ENCODE peak calls at places on chromosomes 5 and 9, in five cellular contexts. One of them, this sample, is unnamed. For H3K4me1, the result is how much of the 10 kb centered on the place peaks cover.

GRCh38 chr9:98099898-98100297 is 19.1 kb downstream of the TRIM14 start:
- DNase-seq in pancreas: no peak
- DNase-seq in neuronal stem cell: no peak
- DNase-seq in cardiac muscle cell: no peak
- DNase-seq in fibroblast of lung: no peak
- DNase-seq in this sample: no peak

GRCh38 chr9:107462691-107463090 is 26.9 kb downstream of the KLF4 start:
- DNase-seq in pancreas: no peak
- DNase-seq in neuronal stem cell: no peak
- DNase-seq in cardiac muscle cell: no peak
- DNase-seq in fibroblast of lung: no peak
- DNase-seq in this sample: no peak

GRCh38 chr5:55896663-55897062 is 45.5 kb downstream of the IL31RA start:
- DNase-seq in pancreas: no peak
- DNase-seq in neuronal stem cell: no peak
- DNase-seq in cardiac muscle cell: no peak
- DNase-seq in fibroblast of lung: no peak
- DNase-seq in this sample: no peak

GRCh38 chr5:115246361-115246991 is 16.2 kb downstream of the PGGT1B start:
- DNase-seq in pancreas: no peak
- DNase-seq in neuronal stem cell: peak
- DNase-seq in cardiac muscle cell: peak
- DNase-seq in fibroblast of lung: peak
- DNase-seq in this sample: no peak

GRCh38 chr9:7980691-7981289 is 181.2 kb upstream of the DMAC1 start:
- DNase-seq in pancreas: no peak
- DNase-seq in neuronal stem cell: no peak
- DNase-seq in cardiac muscle cell: no peak
- DNase-seq in fibroblast of lung: no peak
- DNase-seq in this sample: no peak

GRCh38 chr5:79876510-79876909 is 114.6 kb downstream of the MTX3 start:
- DNase-seq in pancreas: no peak
- DNase-seq in neuronal stem cell: no peak
- DNase-seq in cardiac muscle cell: no peak
- DNase-seq in fibroblast of lung: peak
- DNase-seq in this sample: no peak

GRCh38 chr9:33307067-33307466 is 16.8 kb downstream of the NFX1 start:
- DNase-seq in pancreas: no peak
- DNase-seq in neuronal stem cell: no peak
- DNase-seq in cardiac muscle cell: no peak
- DNase-seq in fibroblast of lung: peak
- DNase-seq in this sample: no peak

GRCh38 chr5:166338801-166339200 is 1952.6 kb upstream of the WWC1 start:
- DNase-seq in pancreas: no peak
- DNase-seq in neuronal stem cell: no peak
- DNase-seq in cardiac muscle cell: no peak
- DNase-seq in fibroblast of lung: peak
- DNase-seq in this sample: no peak

GRCh38 chr5:170631471-170632195 is 127.8 kb downstream of the KCNIP1 start:
- DNase-seq in pancreas: no peak
- DNase-seq in neuronal stem cell: no peak
- DNase-seq in cardiac muscle cell: peak
- DNase-seq in fibroblast of lung: peak
- DNase-seq in this sample: peak

GRCh38 chr5:95554331-95554646 is 488 bp downstream of the SKIC3 start:
- DNase-seq in pancreas: no peak
- DNase-seq in neuronal stem cell: no peak
- DNase-seq in cardiac muscle cell: no peak
- DNase-seq in fibroblast of lung: no peak
- DNase-seq in this sample: no peak

GRCh38 chr9:132372177-132373095 is 17.6 kb upstream of the SETX start:
- DNase-seq in pancreas: no peak
- DNase-seq in neuronal stem cell: no peak
- DNase-seq in cardiac muscle cell: no peak
- DNase-seq in fibroblast of lung: no peak
- DNase-seq in this sample: no peak

GRCh38 chr9:111896942-111897830 is 572 bp downstream of the UGCG start:
- DNase-seq in pancreas: peak
- DNase-seq in neuronal stem cell: no peak
- DNase-seq in cardiac muscle cell: peak
- DNase-seq in fibroblast of lung: peak
- DNase-seq in this sample: no peak

GRCh38 chr9:111895996-111896941 is at the start of gene UGCG:
- DNase-seq in pancreas: peak
- DNase-seq in neuronal stem cell: peak
- DNase-seq in cardiac muscle cell: peak
- DNase-seq in fibroblast of lung: peak
- DNase-seq in this sample: peak

GRCh38 chr9:111898331-111899096 is 1.9 kb downstream of the UGCG start:
- DNase-seq in pancreas: no peak
- DNase-seq in neuronal stem cell: no peak
- DNase-seq in cardiac muscle cell: no peak
- DNase-seq in fibroblast of lung: no peak
- DNase-seq in this sample: no peak

GRCh38 chr9:111900081-111900805 is 3.6 kb downstream of the UGCG start:
- DNase-seq in pancreas: no peak
- DNase-seq in neuronal stem cell: no peak
- DNase-seq in cardiac muscle cell: no peak
- DNase-seq in fibroblast of lung: no peak
- DNase-seq in this sample: no peak

DNA sequence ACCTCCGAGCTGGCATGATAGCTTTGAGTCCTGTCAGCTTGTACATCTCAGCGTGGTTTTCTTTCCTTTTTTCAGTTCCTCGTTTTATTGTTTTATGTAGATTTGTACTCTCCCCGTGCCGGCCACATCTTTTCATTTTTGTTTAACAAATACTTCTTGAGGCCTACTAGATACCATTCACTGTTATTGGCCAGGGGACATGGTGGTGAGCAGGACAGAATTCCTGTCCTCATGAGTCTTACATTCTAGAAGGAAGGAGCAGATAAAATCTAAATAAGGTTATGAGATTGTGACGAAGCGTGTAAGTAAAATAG is 1.2 kb downstream of the UGCG start:
- DNase-seq in pancreas: no peak
- DNase-seq in neuronal stem cell: no peak
- DNase-seq in cardiac muscle cell: no peak
- DNase-seq in fibroblast of lung: peak
- DNase-seq in this sample: no peak
- H3K4me1 ChIP-seq in pancreas: under half
- H3K4me1 ChIP-seq in neuronal stem cell: under half
- H3K4me1 ChIP-seq in cardiac muscle cell: under half
- H3K4me1 ChIP-seq in fibroblast of lung: under half
- H3K4me1 ChIP-seq in this sample: under half

GRCh38 chr5:122150128-122150685 is 20.9 kb downstream of the ZNF474 start:
- DNase-seq in pancreas: no peak
- DNase-seq in neuronal stem cell: no peak
- DNase-seq in cardiac muscle cell: no peak
- DNase-seq in fibroblast of lung: peak
- DNase-seq in this sample: no peak

GRCh38 chr5:122153230-122153629 is 23.9 kb downstream of the ZNF474 start:
- DNase-seq in pancreas: no peak
- DNase-seq in neuronal stem cell: no peak
- DNase-seq in cardiac muscle cell: no peak
- DNase-seq in fibroblast of lung: peak
- DNase-seq in this sample: no peak

GRCh38 chr5:122149691-122150090 is 20.3 kb downstream of the ZNF474 start:
- DNase-seq in pancreas: no peak
- DNase-seq in neuronal stem cell: no peak
- DNase-seq in cardiac muscle cell: no peak
- DNase-seq in fibroblast of lung: no peak
- DNase-seq in this sample: no peak

GRCh38 chr5:122152266-122152900 is 23.0 kb downstream of the ZNF474 start:
- DNase-seq in pancreas: no peak
- DNase-seq in neuronal stem cell: no peak
- DNase-seq in cardiac muscle cell: no peak
- DNase-seq in fibroblast of lung: peak
- DNase-seq in this sample: no peak

DNA sequence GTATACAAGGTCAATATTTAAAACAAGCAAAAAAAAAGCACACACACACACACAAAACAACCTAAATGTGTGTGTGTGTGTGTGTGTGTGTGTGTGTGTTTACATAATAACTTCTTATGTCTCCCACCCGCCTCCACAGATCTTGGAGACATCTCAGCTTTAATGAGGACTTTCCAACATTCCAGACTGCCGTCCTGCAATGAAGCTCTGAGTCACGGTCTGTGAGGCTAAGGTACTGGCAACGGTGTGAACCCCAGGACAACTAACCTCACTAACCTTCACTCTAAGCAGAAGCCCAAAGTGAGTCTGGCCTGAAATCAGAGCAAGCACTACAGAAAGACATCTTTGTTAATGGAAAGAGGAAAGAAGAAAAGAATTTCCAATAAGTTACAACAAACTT is 22.3 kb downstream of the ZNF474 start:
- DNase-seq in pancreas: no peak
- DNase-seq in neuronal stem cell: no peak
- DNase-seq in cardiac muscle cell: no peak
- DNase-seq in fibroblast of lung: peak
- DNase-seq in this sample: no peak
- H3K27ac ChIP-seq in pancreas: no peak
- H3K27ac ChIP-seq in neuronal stem cell: no peak
- H3K27ac ChIP-seq in cardiac muscle cell: no peak
- H3K27ac ChIP-seq in fibroblast of lung: no peak
- H3K27ac ChIP-seq in this sample: no peak

GRCh38 chr5:177357459-177358332 is at the start of gene RGS14:
- DNase-seq in pancreas: no peak
- DNase-seq in neuronal stem cell: no peak
- DNase-seq in cardiac muscle cell: no peak
- DNase-seq in fibroblast of lung: peak
- DNase-seq in this sample: no peak
- H3K4me1 ChIP-seq in pancreas: under half
- H3K4me1 ChIP-seq in neuronal stem cell: under half
- H3K4me1 ChIP-seq in cardiac muscle cell: under half
- H3K4me1 ChIP-seq in fibroblast of lung: under half
- H3K4me1 ChIP-seq in this sample: under half

DNA sequence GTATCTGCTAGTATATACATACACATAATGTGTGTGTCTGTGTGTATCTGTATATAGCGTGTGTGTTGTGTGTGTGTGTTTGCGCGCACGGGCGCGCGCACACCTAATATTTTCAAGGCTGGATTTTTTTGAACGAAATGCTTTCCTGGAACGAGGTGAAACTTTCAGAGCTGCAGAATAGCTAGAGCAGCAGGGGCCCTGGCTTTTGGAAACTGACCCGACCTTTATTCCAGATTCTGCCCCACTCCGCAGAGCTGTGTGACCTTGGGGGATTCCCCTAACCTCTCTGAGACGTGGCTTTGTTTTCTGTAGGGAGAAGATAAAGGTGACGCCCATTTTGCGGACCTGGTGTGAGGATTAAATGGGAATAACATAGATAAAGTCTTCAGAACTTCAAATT is 767 bp downstream of the FXN start:
- DNase-seq in pancreas: peak
- DNase-seq in neuronal stem cell: no peak
- DNase-seq in cardiac muscle cell: no peak
- DNase-seq in fibroblast of lung: no peak
- DNase-seq in this sample: no peak
- H3K27ac ChIP-seq in pancreas: peak
- H3K27ac ChIP-seq in neuronal stem cell: no peak
- H3K27ac ChIP-seq in cardiac muscle cell: peak
- H3K27ac ChIP-seq in fibroblast of lung: peak
- H3K27ac ChIP-seq in this sample: peak